ENCODE peak calls at places on chromosomes 4 and X, in six cellular contexts. One of them, this sample, is unnamed.

GRCh38 chr4:20529681-20530080 is 170.6 kb upstream of the PACRGL start:
- DNase-seq in lung: no peak
- DNase-seq in GM23248: no peak
- DNase-seq in CD4-positive, alpha-beta memory T cell: no peak
- DNase-seq in MM.1S: no peak
- DNase-seq in adipocyte: peak; percentile 22
- DNase-seq in this sample: no peak

GRCh38 chrX:153554519-153555167 is 37.2 kb downstream of the ATP2B3 start:
- DNase-seq in lung: peak; percentile 60
- DNase-seq in GM23248: peak; percentile 63
- DNase-seq in CD4-positive, alpha-beta memory T cell: peak; percentile 53
- DNase-seq in MM.1S: peak; percentile 15
- DNase-seq in adipocyte: peak; percentile 75
- DNase-seq in this sample: peak; percentile 82

GRCh38 chrX:47748576-47748975 is 88.1 kb upstream of the ZNF81 start:
- DNase-seq in lung: no peak
- DNase-seq in GM23248: peak; percentile 34
- DNase-seq in CD4-positive, alpha-beta memory T cell: no peak
- DNase-seq in MM.1S: no peak
- DNase-seq in adipocyte: peak; percentile 2
- DNase-seq in this sample: no peak

GRCh38 chrX:4263005-4263404 is 549.6 kb upstream of the PRKX start:
- DNase-seq in lung: no peak
- DNase-seq in GM23248: peak; percentile 2
- DNase-seq in CD4-positive, alpha-beta memory T cell: no peak
- DNase-seq in MM.1S: no peak
- DNase-seq in adipocyte: peak; percentile 2
- DNase-seq in this sample: no peak

GRCh38 chrX:8345473-8345872 is 119.2 kb upstream of the VCX3B start:
- DNase-seq in lung: no peak
- DNase-seq in GM23248: no peak
- DNase-seq in CD4-positive, alpha-beta memory T cell: no peak
- DNase-seq in MM.1S: no peak
- DNase-seq in adipocyte: no peak
- DNase-seq in this sample: no peak

GRCh38 chr4:175891863-175892262 is 79.8 kb upstream of the GPM6A start:
- DNase-seq in lung: no peak
- DNase-seq in GM23248: peak; percentile 50
- DNase-seq in CD4-positive, alpha-beta memory T cell: no peak
- DNase-seq in MM.1S: peak; percentile 53
- DNase-seq in adipocyte: peak; percentile 63
- DNase-seq in this sample: no peak

GRCh38 chr4:101348367-101348827 is 1.1 kb upstream of the PPP3CA start:
- DNase-seq in lung: no peak
- DNase-seq in GM23248: peak; percentile 63
- DNase-seq in CD4-positive, alpha-beta memory T cell: no peak
- DNase-seq in MM.1S: no peak
- DNase-seq in adipocyte: peak; percentile 63
- DNase-seq in this sample: no peak

GRCh38 chr4:79666875-79667274 is 258.8 kb upstream of the GK2 start:
- DNase-seq in lung: no peak
- DNase-seq in GM23248: no peak
- DNase-seq in CD4-positive, alpha-beta memory T cell: no peak
- DNase-seq in MM.1S: no peak
- DNase-seq in adipocyte: no peak
- DNase-seq in this sample: no peak

GRCh38 chr4:15929555-15929954 is 9.0 kb downstream of the FGFBP1 start:
- DNase-seq in lung: no peak
- DNase-seq in GM23248: no peak
- DNase-seq in CD4-positive, alpha-beta memory T cell: no peak
- DNase-seq in MM.1S: no peak
- DNase-seq in adipocyte: no peak
- DNase-seq in this sample: no peak

GRCh38 chr4:183659919-183660318 is 826 bp downstream of the TRAPPC11 start:
- DNase-seq in lung: no peak
- DNase-seq in GM23248: peak; percentile 46
- DNase-seq in CD4-positive, alpha-beta memory T cell: peak; percentile 11
- DNase-seq in MM.1S: no peak
- DNase-seq in adipocyte: peak; percentile 41
- DNase-seq in this sample: no peak

GRCh38 chrX:111652719-111653118 is 28.3 kb upstream of the ALG13 start:
- DNase-seq in lung: no peak
- DNase-seq in GM23248: no peak
- DNase-seq in CD4-positive, alpha-beta memory T cell: no peak
- DNase-seq in MM.1S: no peak
- DNase-seq in adipocyte: no peak
- DNase-seq in this sample: no peak

GRCh38 chrX:1542994-1543725 is 6.2 kb upstream of the P2RY8 start:
- DNase-seq in lung: no peak
- DNase-seq in GM23248: no peak
- DNase-seq in CD4-positive, alpha-beta memory T cell: no peak
- DNase-seq in MM.1S: no peak
- DNase-seq in adipocyte: no peak
- DNase-seq in this sample: no peak

GRCh38 chr4:80010316-80010715 is 62.7 kb downstream of the ANTXR2 start:
- DNase-seq in lung: no peak
- DNase-seq in GM23248: no peak
- DNase-seq in CD4-positive, alpha-beta memory T cell: no peak
- DNase-seq in MM.1S: no peak
- DNase-seq in adipocyte: no peak
- DNase-seq in this sample: no peak

GRCh38 chr4:128775477-128775876 is 34.0 kb upstream of the JADE1 start:
- DNase-seq in lung: peak; percentile 47
- DNase-seq in GM23248: no peak
- DNase-seq in CD4-positive, alpha-beta memory T cell: no peak
- DNase-seq in MM.1S: no peak
- DNase-seq in adipocyte: no peak
- DNase-seq in this sample: no peak

GRCh38 chr4:67915400-67915966 is 31.7 kb upstream of the TMPRSS11D start:
- DNase-seq in lung: no peak
- DNase-seq in GM23248: no peak
- DNase-seq in CD4-positive, alpha-beta memory T cell: no peak
- DNase-seq in MM.1S: no peak
- DNase-seq in adipocyte: no peak
- DNase-seq in this sample: no peak

GRCh38 chr4:48706741-48707140 is 73.3 kb downstream of the FRYL start:
- DNase-seq in lung: no peak
- DNase-seq in GM23248: peak; percentile 35
- DNase-seq in CD4-positive, alpha-beta memory T cell: no peak
- DNase-seq in MM.1S: no peak
- DNase-seq in adipocyte: no peak
- DNase-seq in this sample: no peak

GRCh38 chrX:119505945-119506344 is 37.7 kb downstream of the SLC25A5 start:
- DNase-seq in lung: no peak
- DNase-seq in GM23248: no peak
- DNase-seq in CD4-positive, alpha-beta memory T cell: no peak
- DNase-seq in MM.1S: no peak
- DNase-seq in adipocyte: no peak
- DNase-seq in this sample: no peak

GRCh38 chr4:48913346-48913745 is 6.8 kb upstream of the OCIAD2 start:
- DNase-seq in lung: no peak
- DNase-seq in GM23248: peak; percentile 90
- DNase-seq in CD4-positive, alpha-beta memory T cell: no peak
- DNase-seq in MM.1S: no peak
- DNase-seq in adipocyte: peak; percentile 52
- DNase-seq in this sample: no peak

GRCh38 chr4:105900541-105900940 is 5.3 kb downstream of the NPNT start:
- DNase-seq in lung: no peak
- DNase-seq in GM23248: no peak
- DNase-seq in CD4-positive, alpha-beta memory T cell: no peak
- DNase-seq in MM.1S: no peak
- DNase-seq in adipocyte: no peak
- DNase-seq in this sample: no peak

GRCh38 chr4:141132689-141133145 is 552 bp downstream of the RNF150 start:
- DNase-seq in lung: no peak
- DNase-seq in GM23248: peak; percentile 72
- DNase-seq in CD4-positive, alpha-beta memory T cell: no peak
- DNase-seq in MM.1S: no peak
- DNase-seq in adipocyte: peak; percentile 82
- DNase-seq in this sample: no peak

GRCh38 chr4:141131738-141132688 is 1.3 kb downstream of the RNF150 start:
- DNase-seq in lung: no peak
- DNase-seq in GM23248: peak; percentile 61
- DNase-seq in CD4-positive, alpha-beta memory T cell: no peak
- DNase-seq in MM.1S: no peak
- DNase-seq in adipocyte: peak; percentile 68
- DNase-seq in this sample: peak; percentile 74

GRCh38 chr4:141134051-141134450 is 782 bp upstream of the RNF150 start:
- DNase-seq in lung: no peak
- DNase-seq in GM23248: peak; percentile 63
- DNase-seq in CD4-positive, alpha-beta memory T cell: no peak
- DNase-seq in MM.1S: no peak
- DNase-seq in adipocyte: peak; percentile 57
- DNase-seq in this sample: no peak

GRCh38 chr4:141133146-141134006 is at the start of gene RNF150:
- DNase-seq in lung: peak; percentile 65
- DNase-seq in GM23248: peak; percentile 92
- DNase-seq in CD4-positive, alpha-beta memory T cell: peak; percentile 5
- DNase-seq in MM.1S: peak; percentile 73
- DNase-seq in adipocyte: peak; percentile 97
- DNase-seq in this sample: peak; percentile 85

GRCh38 chr4:141130947-141131545 is 2.2 kb downstream of the RNF150 start:
- DNase-seq in lung: no peak
- DNase-seq in GM23248: peak; percentile 17
- DNase-seq in CD4-positive, alpha-beta memory T cell: no peak
- DNase-seq in MM.1S: no peak
- DNase-seq in adipocyte: peak; percentile 46
- DNase-seq in this sample: no peak
- H3K4me1 ChIP-seq in lung: peaks cover 16% of the 10 kb centered on the region
- H3K4me1 ChIP-seq in GM23248: peaks cover 24% of the 10 kb centered on the region
- H3K4me1 ChIP-seq in CD4-positive, alpha-beta memory T cell: peaks cover 8% of the 10 kb centered on the region
- H3K4me1 ChIP-seq in MM.1S: no peaks in the 10 kb centered on the region
- H3K4me1 ChIP-seq in adipocyte: peaks cover 19% of the 10 kb centered on the region
- H3K4me1 ChIP-seq in this sample: peaks cover 41% of the 10 kb centered on the region

GRCh38 chr4:180407273-180407885 is 1835.8 kb upstream of the TENM3 start:
- DNase-seq in lung: no peak
- DNase-seq in GM23248: no peak
- DNase-seq in CD4-positive, alpha-beta memory T cell: no peak
- DNase-seq in MM.1S: no peak
- DNase-seq in adipocyte: no peak
- DNase-seq in this sample: no peak
- H3K4me1 ChIP-seq in lung: no peaks in the 10 kb centered on the region
- H3K4me1 ChIP-seq in GM23248: no peaks in the 10 kb centered on the region
- H3K4me1 ChIP-seq in CD4-positive, alpha-beta memory T cell: no peaks in the 10 kb centered on the region
- H3K4me1 ChIP-seq in MM.1S: no peaks in the 10 kb centered on the region
- H3K4me1 ChIP-seq in adipocyte: no peaks in the 10 kb centered on the region
- H3K4me1 ChIP-seq in this sample: no peaks in the 10 kb centered on the region

DNA sequence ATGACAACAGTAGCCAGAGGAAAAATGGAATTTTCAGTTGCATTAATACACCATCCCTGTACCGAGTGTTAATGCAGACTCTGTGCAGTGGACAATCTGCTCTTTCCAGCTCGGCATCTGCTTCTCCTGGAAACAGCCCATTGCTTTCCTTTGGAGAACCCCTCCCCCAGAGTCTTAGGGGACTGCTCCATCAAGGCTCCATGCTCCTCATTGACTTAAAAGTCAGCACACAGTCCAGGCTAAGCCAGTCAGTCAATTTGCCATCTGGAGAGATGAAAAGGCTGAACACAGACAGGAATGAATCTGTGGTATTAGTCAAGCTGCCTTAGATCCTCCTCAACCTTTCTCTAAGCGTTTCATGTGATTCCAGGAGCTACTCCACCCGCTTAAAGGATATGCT is 20.3 kb downstream of the ATP8A1 start:
- DNase-seq in lung: no peak
- DNase-seq in GM23248: no peak
- DNase-seq in CD4-positive, alpha-beta memory T cell: no peak
- DNase-seq in MM.1S: no peak
- DNase-seq in adipocyte: no peak
- DNase-seq in this sample: no peak
- H3K4me1 ChIP-seq in lung: peaks cover 13% of the 10 kb centered on the region
- H3K4me1 ChIP-seq in GM23248: no peaks in the 10 kb centered on the region
- H3K4me1 ChIP-seq in CD4-positive, alpha-beta memory T cell: peaks cover 27% of the 10 kb centered on the region
- H3K4me1 ChIP-seq in MM.1S: peaks cover 47% of the 10 kb centered on the region
- H3K4me1 ChIP-seq in adipocyte: no peaks in the 10 kb centered on the region
- H3K4me1 ChIP-seq in this sample: peaks cover 61% of the 10 kb centered on the region

GRCh38 chr4:7974425-7974824 is 34.8 kb upstream of the AFAP1 start:
- DNase-seq in lung: no peak
- DNase-seq in GM23248: no peak
- DNase-seq in CD4-positive, alpha-beta memory T cell: no peak
- DNase-seq in MM.1S: no peak
- DNase-seq in adipocyte: no peak
- DNase-seq in this sample: no peak
- H3K4me1 ChIP-seq in lung: peaks cover under 1% of the 10 kb centered on the region
- H3K4me1 ChIP-seq in GM23248: peaks cover 50% of the 10 kb centered on the region
- H3K4me1 ChIP-seq in CD4-positive, alpha-beta memory T cell: peaks cover 40% of the 10 kb centered on the region
- H3K4me1 ChIP-seq in MM.1S: no peaks in the 10 kb centered on the region
- H3K4me1 ChIP-seq in adipocyte: peaks cover 31% of the 10 kb centered on the region
- H3K4me1 ChIP-seq in this sample: peaks cover 18% of the 10 kb centered on the region

DNA sequence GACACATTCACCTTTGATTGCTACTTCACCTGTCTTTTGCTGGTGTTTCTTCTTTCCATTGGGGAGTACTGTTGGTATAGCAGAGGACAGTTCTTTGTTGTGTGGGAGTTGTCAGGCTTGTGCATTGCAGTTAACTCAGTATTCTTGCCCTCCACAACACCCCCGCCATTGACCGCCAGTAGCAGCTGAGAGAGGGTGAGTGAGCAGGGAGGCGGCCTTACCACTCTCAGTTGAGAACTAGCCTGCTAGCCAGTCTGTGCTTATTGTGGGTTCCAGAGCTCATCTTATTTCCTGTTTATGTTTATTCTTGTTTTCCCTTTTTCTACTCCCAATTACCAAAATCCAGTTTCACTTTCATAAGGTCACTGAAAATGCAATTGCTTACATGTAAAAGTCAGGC is 52.2 kb downstream of the STIM2 start:
- DNase-seq in lung: no peak
- DNase-seq in GM23248: no peak
- DNase-seq in CD4-positive, alpha-beta memory T cell: no peak
- DNase-seq in MM.1S: peak; percentile 28
- DNase-seq in adipocyte: no peak
- DNase-seq in this sample: no peak
- H3K4me1 ChIP-seq in lung: peaks cover 5% of the 10 kb centered on the region
- H3K4me1 ChIP-seq in GM23248: peaks cover 9% of the 10 kb centered on the region
- H3K4me1 ChIP-seq in CD4-positive, alpha-beta memory T cell: peaks cover 54% of the 10 kb centered on the region
- H3K4me1 ChIP-seq in MM.1S: peaks cover 13% of the 10 kb centered on the region
- H3K4me1 ChIP-seq in adipocyte: peaks cover 4% of the 10 kb centered on the region
- H3K4me1 ChIP-seq in this sample: peaks cover 9% of the 10 kb centered on the region

GRCh38 chr4:1728061-1728980 is 7.0 kb downstream of the TACC3 start:
- DNase-seq in lung: no peak
- DNase-seq in GM23248: no peak
- DNase-seq in CD4-positive, alpha-beta memory T cell: no peak
- DNase-seq in MM.1S: no peak
- DNase-seq in adipocyte: no peak
- DNase-seq in this sample: no peak
- H3K4me1 ChIP-seq in lung: no peaks in the 10 kb centered on the region
- H3K4me1 ChIP-seq in GM23248: peaks cover 13% of the 10 kb centered on the region
- H3K4me1 ChIP-seq in CD4-positive, alpha-beta memory T cell: peaks cover 62% of the 10 kb centered on the region
- H3K4me1 ChIP-seq in MM.1S: no peaks in the 10 kb centered on the region
- H3K4me1 ChIP-seq in adipocyte: peaks cover 5% of the 10 kb centered on the region
- H3K4me1 ChIP-seq in this sample: no peaks in the 10 kb centered on the region

GRCh38 chr4:2932561-2932950 is 30.6 kb downstream of the NOP14 start:
- DNase-seq in lung: no peak
- DNase-seq in GM23248: no peak
- DNase-seq in CD4-positive, alpha-beta memory T cell: peak; percentile 23
- DNase-seq in MM.1S: no peak
- DNase-seq in adipocyte: no peak
- DNase-seq in this sample: no peak
- H3K4me1 ChIP-seq in lung: peaks cover 4% of the 10 kb centered on the region
- H3K4me1 ChIP-seq in GM23248: peaks cover 22% of the 10 kb centered on the region
- H3K4me1 ChIP-seq in CD4-positive, alpha-beta memory T cell: peaks cover 52% of the 10 kb centered on the region
- H3K4me1 ChIP-seq in MM.1S: peaks cover 8% of the 10 kb centered on the region
- H3K4me1 ChIP-seq in adipocyte: peaks cover 22% of the 10 kb centered on the region
- H3K4me1 ChIP-seq in this sample: peaks cover 53% of the 10 kb centered on the region

GRCh38 chrX:40083120-40083978 is 14.4 kb downstream of the BCOR start:
- DNase-seq in lung: no peak
- DNase-seq in GM23248: peak; percentile 45
- DNase-seq in CD4-positive, alpha-beta memory T cell: no peak
- DNase-seq in MM.1S: no peak
- DNase-seq in adipocyte: no peak
- DNase-seq in this sample: no peak
- H3K4me1 ChIP-seq in lung: peaks cover 7% of the 10 kb centered on the region
- H3K4me1 ChIP-seq in GM23248: peaks cover 7% of the 10 kb centered on the region
- H3K4me1 ChIP-seq in CD4-positive, alpha-beta memory T cell: peaks cover 63% of the 10 kb centered on the region
- H3K4me1 ChIP-seq in MM.1S: peaks cover 4% of the 10 kb centered on the region
- H3K4me1 ChIP-seq in adipocyte: peaks cover 2% of the 10 kb centered on the region
- H3K4me1 ChIP-seq in this sample: peaks cover 21% of the 10 kb centered on the region